ENCODE peak calls at places on chromosomes 5 and 9, in six cellular contexts. R is heart right ventricle, T is neural progenitor cell, K is IMR-90, O is AG04450, X is cardiac muscle cell. S is an unnamed sample.

GRCh38 chr9:75087279-75087823 is 604 bp downstream of the NMRK1 start:
- DNase-seq in R (no peak), T (peak; percentile 65), K (peak; percentile 31), O (no peak), X (peak; percentile 70), S (no peak)

GRCh38 chr5:168681556-168682183 is 102.5 kb upstream of the PANK3 start:
- DNase-seq in R (peak; percentile 56), T (peak; percentile 9), K (peak; percentile 57), O (no peak), X (peak; percentile 80), S (no peak)

GRCh38 chr5:163963881-163964280 is 458.5 kb downstream of the MAT2B start:
- DNase-seq in R (no peak), T (no peak), K (no peak), O (no peak), X (peak; percentile 37), S (no peak)

GRCh38 chr9:6405371-6405770 is 7.6 kb upstream of the UHRF2 start:
- DNase-seq in R (no peak), T (no peak), K (no peak), O (no peak), X (peak; percentile 37), S (no peak)

GRCh38 chr9:570187-570586 is 271.3 kb upstream of the DMRT1 start:
- DNase-seq in R (no peak), T (no peak), K (no peak), O (no peak), X (no peak), S (no peak)

GRCh38 chr5:83467315-83468044 is 4.1 kb upstream of the VCAN start:
- DNase-seq in R (peak; percentile 28), T (peak; percentile 18), K (peak; percentile 65), O (no peak), X (peak; percentile 70), S (no peak)

GRCh38 chr5:117743337-117743736 is 1168.7 kb upstream of the SEMA6A start:
- DNase-seq in R (no peak), T (no peak), K (no peak), O (no peak), X (no peak), S (no peak)

GRCh38 chr5:148805323-148806290 is 20.8 kb upstream of the ADRB2 start:
- DNase-seq in R (peak; percentile 51), T (no peak), K (peak; percentile 64), O (no peak), X (no peak), S (no peak)

GRCh38 chr9:35806101-35806500 is 6.0 kb downstream of the SPAG8 start:
- DNase-seq in R (no peak), T (no peak), K (no peak), O (no peak), X (no peak), S (no peak)

GRCh38 chr9:21357479-21358290 is 7.0 kb upstream of the IFNA6 start:
- DNase-seq in R (no peak), T (no peak), K (no peak), O (no peak), X (no peak), S (no peak)

GRCh38 chr5:145999208-145999607 is 62.8 kb downstream of the SH3RF2 start:
- DNase-seq in R (no peak), T (no peak), K (no peak), O (no peak), X (no peak), S (no peak)

GRCh38 chr5:122458278-122458872 is 146.3 kb downstream of the SNCAIP start:
- DNase-seq in R (no peak), T (peak; percentile 49), K (peak; percentile 24), O (no peak), X (peak; percentile 39), S (no peak)

GRCh38 chr9:130672933-130673615 is 8.7 kb downstream of the PRDM12 start:
- DNase-seq in R (no peak), T (no peak), K (no peak), O (no peak), X (no peak), S (no peak)

GRCh38 chr5:10703676-10704075 is 57.4 kb downstream of the DAP start:
- DNase-seq in R (no peak), T (no peak), K (no peak), O (no peak), X (no peak), S (no peak)

GRCh38 chr9:84239341-84239740 is 101.2 kb downstream of the SLC28A3 start:
- DNase-seq in R (no peak), T (no peak), K (peak; percentile 13), O (no peak), X (peak; percentile 80), S (no peak)

GRCh38 chr9:127438394-127438793 is 12.8 kb downstream of the RPL12 start:
- DNase-seq in R (no peak), T (no peak), K (no peak), O (no peak), X (no peak), S (no peak)
- H3K9me3 ChIP-seq in R (no peaks in the 10 kb centered on the region), T (no peaks in the 10 kb centered on the region), K (no peaks in the 10 kb centered on the region), O (peaks cover 9% of the 10 kb centered on the region), X (no peaks in the 10 kb centered on the region), S (no peaks in the 10 kb centered on the region)

DNA sequence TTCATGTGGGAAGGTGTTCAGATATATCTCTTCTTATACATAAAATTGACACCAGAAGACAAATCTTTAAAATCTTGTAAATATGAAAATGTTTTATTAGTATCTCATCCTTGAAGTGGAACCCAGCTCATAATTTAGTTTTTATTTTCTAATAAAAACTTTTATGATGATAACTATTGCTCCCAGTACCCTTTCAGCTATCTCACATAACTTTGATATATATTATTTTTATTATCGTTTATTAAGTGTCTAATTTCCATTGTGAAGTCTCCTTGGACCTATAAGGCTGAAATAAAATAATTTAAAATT is 16.0 kb downstream of the PCDHB15 start:
- DNase-seq in R (no peak), T (no peak), K (no peak), O (no peak), X (no peak), S (no peak)
- H3K9me3 ChIP-seq in R (peaks cover 100% of the 10 kb centered on the region), T (peaks cover 59% of the 10 kb centered on the region), K (peaks cover 48% of the 10 kb centered on the region), O (peaks cover 32% of the 10 kb centered on the region), X (peaks cover 10% of the 10 kb centered on the region), S (peaks cover 3% of the 10 kb centered on the region)

GRCh38 chr5:19001054-19001453 is 986.9 kb downstream of the CDH18 start:
- DNase-seq in R (no peak), T (no peak), K (no peak), O (no peak), X (no peak), S (no peak)
- H3K9me3 ChIP-seq in R (no peaks in the 10 kb centered on the region), T (no peaks in the 10 kb centered on the region), K (peaks cover 2% of the 10 kb centered on the region), O (no peaks in the 10 kb centered on the region), X (no peaks in the 10 kb centered on the region), S (no peaks in the 10 kb centered on the region)

DNA sequence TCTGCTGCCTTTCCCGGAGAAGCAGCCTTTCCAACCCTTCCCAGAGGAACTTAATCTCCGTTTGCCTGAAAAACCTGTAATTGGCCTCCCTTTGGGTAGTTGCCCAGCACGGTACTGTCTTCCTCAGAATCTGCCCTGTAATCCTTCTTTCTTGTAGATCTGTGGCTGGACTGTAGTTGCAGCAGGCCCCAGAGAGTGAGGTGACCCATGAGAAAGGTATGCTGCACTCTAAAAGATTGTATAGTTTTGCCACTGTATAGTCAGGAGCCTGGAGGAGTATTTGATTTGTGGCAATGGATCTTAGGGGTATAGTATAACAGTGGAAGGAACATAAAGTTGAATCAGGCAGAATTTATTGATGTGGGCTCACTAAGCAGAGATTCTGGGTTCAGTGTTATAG is 11.8 kb downstream of the SPIN1 start:
- DNase-seq in R (no peak), T (no peak), K (peak; percentile 92), O (peak; percentile 61), X (peak; percentile 63), S (no peak)
- H3K9me3 ChIP-seq in R (no peaks in the 10 kb centered on the region), T (no peaks in the 10 kb centered on the region), K (no peaks in the 10 kb centered on the region), O (no peaks in the 10 kb centered on the region), X (no peaks in the 10 kb centered on the region), S (no peaks in the 10 kb centered on the region)

DNA sequence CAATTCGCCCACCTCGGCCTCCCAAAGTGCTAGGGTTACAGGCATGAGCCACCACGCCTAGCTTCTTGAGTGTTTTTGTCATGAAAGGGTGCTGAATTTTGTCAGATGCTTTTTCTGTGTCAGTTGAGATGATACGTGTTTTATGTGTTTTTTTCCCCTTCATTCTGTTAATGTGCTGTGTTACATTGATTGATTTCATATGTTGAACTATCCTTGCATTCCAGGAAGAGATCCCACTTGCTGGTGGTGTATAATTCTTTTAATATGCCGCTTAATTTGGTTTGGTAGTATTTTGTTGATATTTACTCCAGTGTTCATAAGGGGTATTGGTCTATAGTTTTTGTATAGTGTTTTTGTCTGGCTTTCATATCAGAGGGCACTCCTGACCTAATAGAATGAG is 13.6 kb downstream of the ZBTB43 start:
- DNase-seq in R (no peak), T (no peak), K (no peak), O (no peak), X (no peak), S (no peak)
- H3K9me3 ChIP-seq in R (peaks cover 19% of the 10 kb centered on the region), T (peaks cover 15% of the 10 kb centered on the region), K (peaks cover 16% of the 10 kb centered on the region), O (peaks cover 20% of the 10 kb centered on the region), X (peaks cover 4% of the 10 kb centered on the region), S (no peaks in the 10 kb centered on the region)

GRCh38 chr5:150912312-150912814 is 7.6 kb upstream of the ZNF300 start:
- DNase-seq in R (no peak), T (no peak), K (no peak), O (no peak), X (no peak), S (no peak)
- H3K9me3 ChIP-seq in R (peaks cover 68% of the 10 kb centered on the region), T (peaks cover 20% of the 10 kb centered on the region), K (peaks cover 14% of the 10 kb centered on the region), O (peaks cover 3% of the 10 kb centered on the region), X (no peaks in the 10 kb centered on the region), S (no peaks in the 10 kb centered on the region)

GRCh38 chr5:17898766-17899165 is 264.5 kb downstream of the TAF11L14 start:
- DNase-seq in R (no peak), T (no peak), K (no peak), O (no peak), X (no peak), S (no peak)
- H3K9me3 ChIP-seq in R (no peaks in the 10 kb centered on the region), T (no peaks in the 10 kb centered on the region), K (no peaks in the 10 kb centered on the region), O (no peaks in the 10 kb centered on the region), X (no peaks in the 10 kb centered on the region), S (no peaks in the 10 kb centered on the region)

S was measured in iPS DF 6.9.